ENCODE peak calls at places on chromosomes 13 and 19, in six cellular contexts. Z is activated CD8-positive, alpha-beta T cell treated with anti-CD3 and anti-CD28 coated beads for 36 hours; V is lower lobe of right lung; U is mucosa of descending colon; P is BE2C; T is CD8-positive, alpha-beta T cell. X is an unnamed sample.
A peak's percentile ranks its signal among the peaks of the same experiment; 100 is the strongest.

GRCh38 chr13:98327326-98328314 is 150.6 kb upstream of the RNF113B start:
- DNase-seq in Z (no peak), V (no peak), U (no peak), P (no peak), T (no peak), X (no peak)

GRCh38 chr13:95253033-95253432 is 48.2 kb downstream of the ABCC4 start:
- DNase-seq in Z (no peak), V (no peak), U (no peak), P (no peak), T (no peak), X (no peak)

GRCh38 chr13:27595055-27595811 is 25.1 kb downstream of the LNX2 start:
- DNase-seq in Z (no peak), V (no peak), U (no peak), P (no peak), T (no peak), X (no peak)

GRCh38 chr13:53110181-53110580 is 81.6 kb downstream of the OLFM4 start:
- DNase-seq in Z (no peak), V (no peak), U (no peak), P (no peak), T (no peak), X (no peak)

GRCh38 chr19:46422344-46422743 is 6.4 kb downstream of the PNMA8C start:
- DNase-seq in Z (no peak), V (peak; percentile 1), U (no peak), P (no peak), T (no peak), X (no peak)

GRCh38 chr19:4717191-4717965 is 6.3 kb downstream of the DPP9 start:
- DNase-seq in Z (no peak), V (peak; percentile 78), U (no peak), P (no peak), T (no peak), X (no peak)

GRCh38 chr13:50713849-50714248 is 129.6 kb downstream of the DLEU7 start:
- DNase-seq in Z (peak; percentile 41), V (peak; percentile 51), U (no peak), P (no peak), T (peak; percentile 17), X (no peak)

GRCh38 chr19:14006766-14007562 is 844 bp upstream of the RFX1 start:
- DNase-seq in Z (peak; percentile 39), V (peak; percentile 92), U (peak; percentile 91), P (peak; percentile 86), T (no peak), X (peak; percentile 77)

GRCh38 chr13:93502071-93502470 is 275.5 kb downstream of the GPC6 start:
- DNase-seq in Z (no peak), V (no peak), U (no peak), P (no peak), T (no peak), X (no peak)

GRCh38 chr13:99828114-99828513 is 143.5 kb downstream of the ZIC5 start:
- DNase-seq in Z (no peak), V (no peak), U (no peak), P (no peak), T (no peak), X (no peak)

GRCh38 chr19:1173160-1173844 is 766 bp downstream of the SBNO2 start:
- DNase-seq in Z (peak; percentile 39), V (no peak), U (peak; percentile 76), P (no peak), T (no peak), X (no peak)

GRCh38 chr13:25796474-25796873 is 255.3 kb downstream of the SHISA2 start:
- DNase-seq in Z (no peak), V (no peak), U (no peak), P (no peak), T (no peak), X (no peak)

GRCh38 chr19:18049390-18049789 is 37.3 kb downstream of the IL12RB1 start:
- DNase-seq in Z (no peak), V (peak; percentile 88), U (peak; percentile 86), P (no peak), T (no peak), X (no peak)

GRCh38 chr19:57664269-57665127 is 4.2 kb upstream of the ZSCAN4 start:
- DNase-seq in Z (no peak), V (peak; percentile 50), U (peak; percentile 52), P (peak; percentile 76), T (no peak), X (peak; percentile 49)

GRCh38 chr13:31274345-31274870 is 74.6 kb downstream of the B3GLCT start:
- DNase-seq in Z (no peak), V (no peak), U (no peak), P (no peak), T (no peak), X (no peak)

GRCh38 chr19:46788101-46788967 is at the start of gene SLC1A5:
- DNase-seq in Z (peak; percentile 99), V (peak; percentile 98), U (peak; percentile 98), P (peak; percentile 100), T (peak; percentile 96), X (peak; percentile 99)

GRCh38 chr13:52344108-52344507 is 61.9 kb downstream of the THSD1 start:
- DNase-seq in Z (no peak), V (no peak), U (no peak), P (no peak), T (no peak), X (no peak)

GRCh38 chr13:113105032-113105993 is at the start of gene F7:
- DNase-seq in Z (no peak), V (no peak), U (no peak), P (peak; percentile 62), T (no peak), X (no peak)

GRCh38 chr13:111328111-111328802 is 7.8 kb downstream of the TEX29 start:
- DNase-seq in Z (no peak), V (no peak), U (no peak), P (no peak), T (no peak), X (no peak)

GRCh38 chr19:16566161-16566560 is 6.1 kb downstream of the SLC35E1 start:
- DNase-seq in Z (peak; percentile 85), V (peak; percentile 47), U (peak; percentile 78), P (no peak), T (peak; percentile 82), X (no peak)

GRCh38 chr13:84366484-84366883 is 484.2 kb upstream of the SLITRK1 start:
- DNase-seq in Z (no peak), V (no peak), U (no peak), P (no peak), T (no peak), X (no peak)

GRCh38 chr19:37564624-37565369 is 29.8 kb downstream of the ZNF571 start:
- DNase-seq in Z (no peak), V (no peak), U (no peak), P (no peak), T (no peak), X (no peak)

GRCh38 chr19:34502582-34503545 is 21.3 kb downstream of the WTIP start:
- DNase-seq in Z (no peak), V (no peak), U (no peak), P (no peak), T (peak; percentile 7), X (no peak)

GRCh38 chr19:45161715-45162463 is 1.1 kb upstream of the NKPD1 start:
- DNase-seq in Z (no peak), V (no peak), U (no peak), P (peak; percentile 74), T (no peak), X (peak; percentile 73)

GRCh38 chr19:33434886-33435705 is 61.6 kb downstream of the CEBPG start:
- DNase-seq in Z (no peak), V (peak; percentile 37), U (peak; percentile 43), P (peak; percentile 90), T (no peak), X (peak; percentile 41)

GRCh38 chr13:112716461-112716820 is 26.6 kb downstream of the ATP11A start:
- DNase-seq in Z (no peak), V (peak; percentile 46), U (no peak), P (no peak), T (no peak), X (no peak)

GRCh38 chr19:11284535-11284934 is 11.4 kb upstream of the TSPAN16 start:
- DNase-seq in Z (no peak), V (no peak), U (no peak), P (no peak), T (no peak), X (no peak)

GRCh38 chr13:35349673-35350278 is 126.7 kb downstream of the MAB21L1 start:
- DNase-seq in Z (no peak), V (no peak), U (no peak), P (no peak), T (no peak), X (no peak)

GRCh38 chr19:46469541-46470185 is 1.7 kb downstream of the PNMA8A start:
- DNase-seq in Z (no peak), V (no peak), U (no peak), P (no peak), T (no peak), X (no peak)

GRCh38 chr13:76723551-76724232 is 162.5 kb downstream of the KCTD12 start:
- DNase-seq in Z (peak; percentile 17), V (peak; percentile 55), U (no peak), P (no peak), T (peak; percentile 17), X (no peak)

GRCh38 chr19:20359933-20360720 is 193.1 kb downstream of the ZNF486 start:
- DNase-seq in Z (peak; percentile 15), V (no peak), U (no peak), P (peak; percentile 21), T (no peak), X (no peak)
- TF ChIP-seq CTCF in Z (no peak), V (peak; percentile 26), U (no peak), P (peak; percentile 25), T (no peak), X (no peak)

GRCh38 chr13:79503069-79503468 is 22.1 kb downstream of the NDFIP2 start:
- DNase-seq in Z (no peak), V (no peak), U (no peak), P (no peak), T (no peak), X (no peak)
- TF ChIP-seq CTCF in Z (no peak), V (no peak), U (no peak), P (no peak), T (no peak), X (no peak)

DNA sequence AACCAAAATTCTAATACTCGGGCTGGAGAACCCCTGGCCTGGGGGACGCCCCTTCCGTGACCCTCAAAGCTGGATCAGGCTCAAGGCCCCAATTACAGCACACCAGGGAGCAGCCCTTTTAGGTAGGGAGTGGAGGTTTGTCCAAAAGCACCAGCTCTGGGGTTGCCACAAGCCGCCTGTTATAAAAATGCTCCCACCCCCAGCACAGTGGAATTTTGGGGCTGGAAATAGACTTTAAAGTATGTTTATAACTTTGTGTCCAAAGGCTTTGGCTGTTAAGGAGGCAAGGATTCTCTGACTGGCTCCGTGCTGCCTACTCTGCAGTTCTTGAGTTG is 564 bp upstream of the GMIP start:
- DNase-seq in Z (no peak), V (no peak), U (no peak), P (no peak), T (no peak), X (no peak)
- TF ChIP-seq CTCF in Z (peak; percentile 20), V (no peak), U (no peak), P (no peak), T (peak; percentile 33), X (no peak)

GRCh38 chr19:40744554-40745401 is 5.5 kb downstream of the ACTMAP start:
- DNase-seq in Z (peak; percentile 73), V (peak; percentile 63), U (no peak), P (no peak), T (peak; percentile 32), X (no peak)
- TF ChIP-seq CTCF in Z (peak; percentile 42), V (peak; percentile 17), U (no peak), P (no peak), T (no peak), X (no peak)